ENCODE peak calls at places on chromosomes 16 and 17, in six cellular contexts. One of them, this sample, is unnamed.

GRCh38 chr16:70740919-70741778 is 55.3 kb upstream of the MTSS2 start:
- DNase-seq in left lung: no peak
- DNase-seq in trophoblast cell: no peak
- DNase-seq in esophagus squamous epithelium: no peak
- DNase-seq in esophagus muscularis mucosa: no peak
- DNase-seq in A549: no peak
- DNase-seq in this sample: no peak

GRCh38 chr17:43324205-43324893 is 74.4 kb upstream of the ARL4D start:
- DNase-seq in left lung: no peak
- DNase-seq in trophoblast cell: peak; percentile 58
- DNase-seq in esophagus squamous epithelium: no peak
- DNase-seq in esophagus muscularis mucosa: no peak
- DNase-seq in A549: no peak
- DNase-seq in this sample: no peak

GRCh38 chr16:52265446-52265861 is 281.5 kb downstream of the TOX3 start:
- DNase-seq in left lung: no peak
- DNase-seq in trophoblast cell: no peak
- DNase-seq in esophagus squamous epithelium: no peak
- DNase-seq in esophagus muscularis mucosa: no peak
- DNase-seq in A549: no peak
- DNase-seq in this sample: no peak

GRCh38 chr17:73466704-73467433 is 155.1 kb upstream of the CDC42EP4 start:
- DNase-seq in left lung: no peak
- DNase-seq in trophoblast cell: no peak
- DNase-seq in esophagus squamous epithelium: no peak
- DNase-seq in esophagus muscularis mucosa: no peak
- DNase-seq in A549: no peak
- DNase-seq in this sample: no peak

GRCh38 chr17:79850571-79851460 is 11.6 kb upstream of the CBX4 start:
- DNase-seq in left lung: no peak
- DNase-seq in trophoblast cell: no peak
- DNase-seq in esophagus squamous epithelium: no peak
- DNase-seq in esophagus muscularis mucosa: no peak
- DNase-seq in A549: peak; percentile 99
- DNase-seq in this sample: no peak

GRCh38 chr16:35569413-35569812 is 2110.0 kb downstream of the TP53TG3F start:
- DNase-seq in left lung: no peak
- DNase-seq in trophoblast cell: no peak
- DNase-seq in esophagus squamous epithelium: no peak
- DNase-seq in esophagus muscularis mucosa: no peak
- DNase-seq in A549: no peak
- DNase-seq in this sample: no peak

GRCh38 chr16:54843424-54843750 is 87.3 kb upstream of the IRX5 start:
- DNase-seq in left lung: no peak
- DNase-seq in trophoblast cell: peak; percentile 4
- DNase-seq in esophagus squamous epithelium: no peak
- DNase-seq in esophagus muscularis mucosa: no peak
- DNase-seq in A549: no peak
- DNase-seq in this sample: no peak

GRCh38 chr17:44760474-44761308 is 1.9 kb downstream of the ADAM11 start:
- DNase-seq in left lung: no peak
- DNase-seq in trophoblast cell: no peak
- DNase-seq in esophagus squamous epithelium: no peak
- DNase-seq in esophagus muscularis mucosa: no peak
- DNase-seq in A549: no peak
- DNase-seq in this sample: no peak

GRCh38 chr17:77266891-77267341 is 126.1 kb downstream of the SEC14L1 start:
- DNase-seq in left lung: no peak
- DNase-seq in trophoblast cell: no peak
- DNase-seq in esophagus squamous epithelium: no peak
- DNase-seq in esophagus muscularis mucosa: no peak
- DNase-seq in A549: no peak
- DNase-seq in this sample: peak; percentile 51

GRCh38 chr16:81517630-81518438 is 73.2 kb downstream of the CMIP start:
- DNase-seq in left lung: no peak
- DNase-seq in trophoblast cell: no peak
- DNase-seq in esophagus squamous epithelium: no peak
- DNase-seq in esophagus muscularis mucosa: no peak
- DNase-seq in A549: no peak
- DNase-seq in this sample: no peak

GRCh38 chr17:48578616-48579560 is 738 bp upstream of the HOXB4 start:
- DNase-seq in left lung: no peak
- DNase-seq in trophoblast cell: no peak
- DNase-seq in esophagus squamous epithelium: no peak
- DNase-seq in esophagus muscularis mucosa: no peak
- DNase-seq in A549: no peak
- DNase-seq in this sample: no peak
- H3K4me3 ChIP-seq in left lung: peak overlapping the region; percentile 46
- H3K4me3 ChIP-seq in trophoblast cell: peak overlapping the region; percentile 70
- H3K4me3 ChIP-seq in esophagus squamous epithelium: peak overlapping the region; percentile 49
- H3K4me3 ChIP-seq in esophagus muscularis mucosa: peak overlapping the region; percentile 78
- H3K4me3 ChIP-seq in A549: no peak overlapping the region
- H3K4me3 ChIP-seq in this sample: no peak overlapping the region

DNA sequence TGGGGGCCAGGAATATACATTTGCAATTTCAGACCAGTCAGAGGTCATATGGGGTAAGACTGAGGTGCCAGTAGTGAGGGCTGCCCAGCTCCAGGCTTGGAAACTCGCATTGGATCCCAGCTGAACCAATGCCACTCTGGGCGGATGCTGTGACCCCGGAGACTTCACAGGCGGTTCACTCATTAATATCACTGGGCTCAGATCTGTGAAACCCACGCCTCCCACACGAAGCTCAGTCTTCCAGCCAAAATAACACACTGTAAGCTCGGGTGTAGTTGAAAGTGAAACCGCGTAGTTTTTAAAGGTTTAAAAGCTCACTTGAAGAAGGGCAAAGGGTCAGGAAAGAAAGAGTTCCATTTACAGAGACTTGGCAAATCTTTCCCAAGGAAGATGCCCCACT is 254.8 kb downstream of the FOXL1 start:
- DNase-seq in left lung: no peak
- DNase-seq in trophoblast cell: no peak
- DNase-seq in esophagus squamous epithelium: no peak
- DNase-seq in esophagus muscularis mucosa: no peak
- DNase-seq in A549: no peak
- DNase-seq in this sample: no peak
- H3K4me3 ChIP-seq in left lung: no peak overlapping the region
- H3K4me3 ChIP-seq in trophoblast cell: no peak overlapping the region
- H3K4me3 ChIP-seq in esophagus squamous epithelium: no peak overlapping the region
- H3K4me3 ChIP-seq in esophagus muscularis mucosa: no peak overlapping the region
- H3K4me3 ChIP-seq in A549: no peak overlapping the region
- H3K4me3 ChIP-seq in this sample: no peak overlapping the region

DNA sequence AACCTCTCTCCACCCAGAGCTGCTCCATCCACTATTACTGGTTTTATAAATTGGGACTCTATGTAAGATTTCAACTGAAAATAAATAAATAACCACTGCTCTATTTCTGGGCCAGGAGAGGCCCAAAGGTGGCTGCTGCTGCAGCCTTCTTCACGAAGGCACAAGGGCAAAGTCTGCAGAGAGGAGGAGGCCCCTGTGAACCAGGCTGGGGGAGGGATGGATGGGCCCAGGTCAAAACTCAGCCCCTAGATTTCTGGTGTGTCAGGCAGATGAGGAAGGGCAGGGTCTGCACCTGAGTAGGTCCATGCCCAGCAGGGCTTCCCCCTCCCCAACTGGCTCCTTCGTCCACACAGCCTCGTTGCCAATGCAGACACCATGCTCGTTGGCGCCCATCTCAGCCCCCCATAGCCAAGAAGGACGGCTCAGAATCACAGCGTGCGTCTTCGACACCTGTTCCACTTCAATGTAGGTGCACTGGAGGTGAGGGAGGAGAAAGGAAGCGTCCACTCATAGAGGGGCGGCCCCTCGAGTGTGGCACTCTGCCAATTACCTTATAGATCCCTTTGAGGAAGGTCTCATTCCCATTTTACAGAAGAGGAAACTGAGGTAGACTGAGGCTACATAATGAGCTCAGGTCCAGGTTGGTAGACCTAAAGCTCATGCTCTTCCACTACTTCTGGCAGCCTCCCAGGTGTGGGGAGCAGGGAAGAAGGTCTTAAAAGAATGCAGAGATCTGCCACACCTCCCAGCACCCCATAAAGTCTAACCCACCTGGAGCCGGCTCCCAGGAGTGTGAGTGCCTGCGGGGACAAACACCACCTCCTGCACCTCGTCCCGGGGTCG is 953 bp downstream of the SCRN2 start:
- DNase-seq in left lung: no peak
- DNase-seq in trophoblast cell: no peak
- DNase-seq in esophagus squamous epithelium: no peak
- DNase-seq in esophagus muscularis mucosa: no peak
- DNase-seq in A549: no peak
- DNase-seq in this sample: no peak
- H3K4me3 ChIP-seq in left lung: peak overlapping the region; percentile 83
- H3K4me3 ChIP-seq in trophoblast cell: peak overlapping the region; percentile 78
- H3K4me3 ChIP-seq in esophagus squamous epithelium: peak overlapping the region; percentile 79
- H3K4me3 ChIP-seq in esophagus muscularis mucosa: peak overlapping the region; percentile 94
- H3K4me3 ChIP-seq in A549: peak overlapping the region; percentile 85
- H3K4me3 ChIP-seq in this sample: peak overlapping the region; percentile 92

GRCh38 chr16:83138512-83138911 is 511.7 kb downstream of the CDH13 start:
- DNase-seq in left lung: no peak
- DNase-seq in trophoblast cell: no peak
- DNase-seq in esophagus squamous epithelium: no peak
- DNase-seq in esophagus muscularis mucosa: no peak
- DNase-seq in A549: no peak
- DNase-seq in this sample: no peak

GRCh38 chr16:83137894-83138293 is 511.1 kb downstream of the CDH13 start:
- DNase-seq in left lung: no peak
- DNase-seq in trophoblast cell: no peak
- DNase-seq in esophagus squamous epithelium: no peak
- DNase-seq in esophagus muscularis mucosa: no peak
- DNase-seq in A549: no peak
- DNase-seq in this sample: no peak

GRCh38 chr16:83136924-83137323 is 510.2 kb downstream of the CDH13 start:
- DNase-seq in left lung: no peak
- DNase-seq in trophoblast cell: no peak
- DNase-seq in esophagus squamous epithelium: no peak
- DNase-seq in esophagus muscularis mucosa: no peak
- DNase-seq in A549: no peak
- DNase-seq in this sample: no peak

GRCh38 chr16:83136419-83136818 is 509.6 kb downstream of the CDH13 start:
- DNase-seq in left lung: no peak
- DNase-seq in trophoblast cell: no peak
- DNase-seq in esophagus squamous epithelium: no peak
- DNase-seq in esophagus muscularis mucosa: no peak
- DNase-seq in A549: no peak
- DNase-seq in this sample: no peak

GRCh38 chr16:83137326-83137770 is 510.6 kb downstream of the CDH13 start:
- DNase-seq in left lung: peak; percentile 41
- DNase-seq in trophoblast cell: no peak
- DNase-seq in esophagus squamous epithelium: no peak
- DNase-seq in esophagus muscularis mucosa: no peak
- DNase-seq in A549: no peak
- DNase-seq in this sample: no peak
- H3K4me3 ChIP-seq in left lung: peak overlapping the region; percentile 14
- H3K4me3 ChIP-seq in trophoblast cell: no peak overlapping the region
- H3K4me3 ChIP-seq in esophagus squamous epithelium: peak overlapping the region; percentile 15
- H3K4me3 ChIP-seq in esophagus muscularis mucosa: peak overlapping the region; percentile 21
- H3K4me3 ChIP-seq in A549: no peak overlapping the region
- H3K4me3 ChIP-seq in this sample: no peak overlapping the region

DNA sequence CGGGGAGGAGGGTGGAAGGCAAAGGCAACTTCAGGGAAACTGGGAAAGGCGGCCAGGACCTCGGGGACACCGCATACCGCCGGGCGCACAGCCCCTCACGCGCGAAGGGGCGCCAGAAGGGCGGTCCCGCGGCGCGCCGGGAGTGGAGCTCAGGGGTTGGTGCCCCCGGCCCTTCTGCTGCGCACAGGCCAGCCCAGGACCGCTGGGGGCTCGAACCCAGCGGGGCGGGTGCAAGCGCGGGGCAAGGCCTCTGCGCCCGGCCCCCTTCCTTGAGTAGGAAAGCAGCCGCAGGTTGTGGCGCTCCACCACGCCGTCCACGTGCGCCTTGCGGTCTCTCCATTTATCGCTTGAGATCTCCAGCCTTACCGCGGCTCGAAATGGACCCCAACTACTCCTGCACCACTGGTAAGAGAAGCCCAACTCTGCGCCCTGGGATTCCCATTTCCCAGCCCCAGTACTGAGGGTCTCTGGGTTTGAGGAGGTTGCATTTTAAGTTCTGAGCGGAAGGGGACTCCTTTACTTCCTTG is 3.0 kb upstream of the MT1A start:
- DNase-seq in left lung: no peak
- DNase-seq in trophoblast cell: no peak
- DNase-seq in esophagus squamous epithelium: no peak
- DNase-seq in esophagus muscularis mucosa: no peak
- DNase-seq in A549: no peak
- DNase-seq in this sample: no peak
- H3K4me3 ChIP-seq in left lung: peak overlapping the region; percentile 6
- H3K4me3 ChIP-seq in trophoblast cell: no peak overlapping the region
- H3K4me3 ChIP-seq in esophagus squamous epithelium: no peak overlapping the region
- H3K4me3 ChIP-seq in esophagus muscularis mucosa: peak overlapping the region; percentile 34
- H3K4me3 ChIP-seq in A549: no peak overlapping the region
- H3K4me3 ChIP-seq in this sample: no peak overlapping the region

GRCh38 chr16:82634955-82635610 is 8.3 kb downstream of the CDH13 start:
- DNase-seq in left lung: no peak
- DNase-seq in trophoblast cell: no peak
- DNase-seq in esophagus squamous epithelium: no peak
- DNase-seq in esophagus muscularis mucosa: no peak
- DNase-seq in A549: no peak
- DNase-seq in this sample: no peak

GRCh38 chr16:82638095-82638798 is 11.5 kb downstream of the CDH13 start:
- DNase-seq in left lung: no peak
- DNase-seq in trophoblast cell: no peak
- DNase-seq in esophagus squamous epithelium: no peak
- DNase-seq in esophagus muscularis mucosa: no peak
- DNase-seq in A549: no peak
- DNase-seq in this sample: no peak

GRCh38 chr16:82639263-82639662 is 12.5 kb downstream of the CDH13 start:
- DNase-seq in left lung: no peak
- DNase-seq in trophoblast cell: no peak
- DNase-seq in esophagus squamous epithelium: no peak
- DNase-seq in esophagus muscularis mucosa: no peak
- DNase-seq in A549: no peak
- DNase-seq in this sample: no peak

GRCh38 chr16:82636485-82636884 is 9.7 kb downstream of the CDH13 start:
- DNase-seq in left lung: no peak
- DNase-seq in trophoblast cell: no peak
- DNase-seq in esophagus squamous epithelium: no peak
- DNase-seq in esophagus muscularis mucosa: no peak
- DNase-seq in A549: no peak
- DNase-seq in this sample: no peak

GRCh38 chr16:82636958-82637357 is 10.2 kb downstream of the CDH13 start:
- DNase-seq in left lung: no peak
- DNase-seq in trophoblast cell: no peak
- DNase-seq in esophagus squamous epithelium: no peak
- DNase-seq in esophagus muscularis mucosa: no peak
- DNase-seq in A549: no peak
- DNase-seq in this sample: no peak
- H3K4me3 ChIP-seq in left lung: no peak overlapping the region
- H3K4me3 ChIP-seq in trophoblast cell: no peak overlapping the region
- H3K4me3 ChIP-seq in esophagus squamous epithelium: no peak overlapping the region
- H3K4me3 ChIP-seq in esophagus muscularis mucosa: no peak overlapping the region
- H3K4me3 ChIP-seq in A549: no peak overlapping the region
- H3K4me3 ChIP-seq in this sample: no peak overlapping the region